ENCODE peak calls at places on chromosomes 2 and 18, in six cellular contexts. C is body of pancreas, K is transverse colon, M is WTC11, O is epithelial cell of esophagus, X is SK-N-SH. U is an unnamed sample.
A peak's percentile ranks its signal among the peaks of the same experiment; 100 is the strongest.

GRCh38 chr2:128215897-128216645 is 102.6 kb downstream of the HS6ST1 start:
- DNase-seq in C (no peak), K (no peak), M (no peak), O (no peak), X (no peak), U (no peak)

GRCh38 chr18:54958711-54959625 is at the start of gene CCDC68:
- DNase-seq in C (peak; percentile 75), K (peak; percentile 88), M (peak; percentile 60), O (peak; percentile 55), X (no peak), U (no peak)

GRCh38 chr2:201167546-201167945 is 15.4 kb upstream of the CASP10 start:
- DNase-seq in C (no peak), K (no peak), M (no peak), O (no peak), X (no peak), U (no peak)

GRCh38 chr2:45068643-45069140 is 59.4 kb upstream of the SIX2 start:
- DNase-seq in C (no peak), K (no peak), M (no peak), O (peak; percentile 47), X (no peak), U (no peak)

GRCh38 chr2:189466656-189467055 is 25.4 kb downstream of the WDR75 start:
- DNase-seq in C (no peak), K (no peak), M (no peak), O (peak; percentile 29), X (peak; percentile 14), U (no peak)

GRCh38 chr18:9449580-9449979 is 25.7 kb upstream of the RALBP1 start:
- DNase-seq in C (no peak), K (no peak), M (no peak), O (no peak), X (no peak), U (no peak)

GRCh38 chr2:21800356-21800755 is 676.6 kb downstream of the TDRD15 start:
- DNase-seq in C (no peak), K (no peak), M (no peak), O (no peak), X (no peak), U (no peak)

GRCh38 chr2:39851691-39852110 is 72.6 kb upstream of the THUMPD2 start:
- DNase-seq in C (no peak), K (no peak), M (peak; percentile 26), O (no peak), X (no peak), U (peak; percentile 18)

GRCh38 chr18:74914648-74915047 is 294.3 kb downstream of the PTGR3 start:
- DNase-seq in C (no peak), K (no peak), M (no peak), O (no peak), X (no peak), U (no peak)

GRCh38 chr2:145060876-145061275 is 541.0 kb upstream of the ZEB2 start:
- DNase-seq in C (no peak), K (no peak), M (no peak), O (peak; percentile 99), X (no peak), U (no peak)

GRCh38 chr2:233037078-233037477 is 4.6 kb downstream of the NEU2 start:
- DNase-seq in C (no peak), K (no peak), M (no peak), O (peak; percentile 60), X (no peak), U (no peak)

GRCh38 chr2:106144621-106145331 is 49.3 kb downstream of the UXS1 start:
- DNase-seq in C (no peak), K (no peak), M (no peak), O (no peak), X (no peak), U (no peak)

GRCh38 chr2:19653336-19653908 is 248.4 kb downstream of the TTC32 start:
- DNase-seq in C (no peak), K (no peak), M (no peak), O (no peak), X (no peak), U (no peak)

GRCh38 chr2:164896226-164896625 is 54.6 kb upstream of the COBLL1 start:
- DNase-seq in C (no peak), K (no peak), M (no peak), O (peak; percentile 40), X (no peak), U (no peak)

GRCh38 chr2:212912445-212913103 is 238.8 kb downstream of the IKZF2 start:
- DNase-seq in C (no peak), K (peak; percentile 77), M (no peak), O (peak; percentile 97), X (peak; percentile 50), U (no peak)

GRCh38 chr2:216692636-216693413 is 2.5 kb downstream of the IGFBP5 start:
- DNase-seq in C (peak; percentile 64), K (peak; percentile 77), M (peak; percentile 84), O (peak; percentile 57), X (peak; percentile 86), U (peak; percentile 94)

GRCh38 chr18:36693931-36694661 is 134.7 kb downstream of the TPGS2 start:
- DNase-seq in C (no peak), K (no peak), M (no peak), O (no peak), X (no peak), U (no peak)

GRCh38 chr18:42484648-42485047 is 529.6 kb downstream of the PIK3C3 start:
- DNase-seq in C (no peak), K (no peak), M (no peak), O (no peak), X (no peak), U (no peak)

GRCh38 chr2:137173514-137173913 is 408.2 kb downstream of the THSD7B start:
- DNase-seq in C (no peak), K (no peak), M (no peak), O (peak; percentile 84), X (no peak), U (no peak)
- TF ChIP-seq CTCF in C (no peak), K (no peak), M (no peak), O (peak; percentile 70), X (peak; percentile 49), U (peak; percentile 31)

DNA sequence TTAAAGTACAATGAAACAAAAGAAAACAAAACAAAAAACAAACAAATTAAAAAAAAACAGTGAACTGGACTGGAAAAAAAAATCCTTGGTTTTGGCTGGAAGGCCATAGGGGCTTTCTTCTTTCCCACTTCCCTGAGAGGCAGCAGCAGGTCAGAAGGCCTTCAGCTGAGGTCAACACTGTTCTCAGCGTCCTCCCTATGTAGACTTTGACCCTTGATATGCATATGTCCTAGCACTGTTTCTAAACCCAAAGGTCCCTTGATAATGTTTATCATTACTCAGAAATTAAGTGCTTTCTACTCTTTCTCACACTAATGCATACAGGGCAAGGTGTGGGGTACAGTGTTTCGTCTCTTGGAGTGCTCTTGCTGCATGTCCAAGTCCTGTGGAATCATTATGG is 75.6 kb upstream of the WDSUB1 start:
- DNase-seq in C (no peak), K (no peak), M (no peak), O (no peak), X (no peak), U (no peak)
- TF ChIP-seq CTCF in C (no peak), K (no peak), M (no peak), O (no peak), X (no peak), U (no peak)

GRCh38 chr18:292271-292670 is 24.4 kb upstream of the THOC1 start:
- DNase-seq in C (no peak), K (no peak), M (no peak), O (no peak), X (no peak), U (no peak)
- TF ChIP-seq CTCF in C (no peak), K (no peak), M (no peak), O (no peak), X (peak; percentile 36), U (no peak)

DNA sequence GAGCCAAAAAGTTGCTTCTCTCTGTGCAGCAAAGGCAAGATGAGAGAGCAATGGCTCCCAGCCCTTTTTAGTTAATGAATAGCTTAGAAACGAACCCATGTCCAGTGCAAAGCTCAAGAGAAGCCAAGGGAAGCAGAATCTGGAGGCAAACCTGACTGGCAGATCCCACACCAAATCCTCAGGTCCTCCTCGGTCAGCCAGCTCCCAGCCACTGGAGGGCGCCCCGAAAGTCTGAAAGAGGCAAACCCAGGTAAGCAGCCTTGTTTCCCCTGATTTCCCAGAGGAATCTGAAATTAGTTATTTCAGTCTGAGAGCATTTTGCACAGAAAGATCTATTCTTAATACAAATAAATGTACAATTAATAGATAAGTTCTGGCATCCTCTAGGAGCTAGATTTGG is 71.3 kb upstream of the PID1 start:
- DNase-seq in C (peak; percentile 25), K (peak; percentile 31), M (peak; percentile 83), O (peak; percentile 76), X (peak; percentile 20), U (peak; percentile 49)
- TF ChIP-seq CTCF in C (peak; percentile 44), K (no peak), M (peak; percentile 42), O (peak; percentile 81), X (peak; percentile 42), U (peak; percentile 48)

U was measured in nephron progenitor cell.